ENCODE peak calls at places on chromosomes 4 and X, in five cellular contexts. X is heart right ventricle, I is left lung, B is transverse colon, A is endodermal cell. G is an unnamed sample. For H3K4me1, the result is how much of the 10 kb centered on the place peaks cover.

GRCh38 chr4:75671802-75672421 is 1.3 kb downstream of the G3BP2 start:
- DNase-seq in X (no peak), I (no peak), B (no peak), A (no peak), G (no peak)

GRCh38 chrX:12441376-12442128 is 303.3 kb downstream of the FRMPD4 start:
- DNase-seq in X (no peak), I (no peak), B (no peak), A (no peak), G (no peak)

GRCh38 chrX:29911673-29912072 is 303.7 kb upstream of the MAGEB2 start:
- DNase-seq in X (no peak), I (no peak), B (no peak), A (no peak), G (no peak)

GRCh38 chr4:52019941-52020657 is at the start of gene LRRC66:
- DNase-seq in X (no peak), I (no peak), B (peak), A (no peak), G (no peak)

GRCh38 chr4:73187325-73187724 is 71.3 kb downstream of the ANKRD17 start:
- DNase-seq in X (no peak), I (no peak), B (no peak), A (no peak), G (no peak)

GRCh38 chr4:180350866-180351350 is 1892.3 kb upstream of the TENM3 start:
- DNase-seq in X (no peak), I (no peak), B (no peak), A (no peak), G (no peak)

GRCh38 chr4:98745372-98745771 is 87.0 kb upstream of the TSPAN5 start:
- DNase-seq in X (no peak), I (no peak), B (peak), A (no peak), G (no peak)

GRCh38 chrX:13760428-13760827 is 25.9 kb downstream of the OFD1 start:
- DNase-seq in X (no peak), I (no peak), B (no peak), A (no peak), G (no peak)

GRCh38 chrX:78375894-78376293 is 48.5 kb upstream of the CYSLTR1 start:
- DNase-seq in X (no peak), I (no peak), B (no peak), A (no peak), G (no peak)

GRCh38 chrX:149040873-149041535 is 464.1 kb downstream of the IDS start:
- DNase-seq in X (no peak), I (no peak), B (no peak), A (no peak), G (no peak)

GRCh38 chr4:82044141-82044993 is 329.4 kb downstream of the HNRNPD start:
- DNase-seq in X (peak), I (peak), B (peak), A (peak), G (peak)

GRCh38 chrX:85309717-85310116 is 65.9 kb downstream of the ZNF711 start:
- DNase-seq in X (no peak), I (no peak), B (no peak), A (peak), G (no peak)

GRCh38 chrX:116413273-116413672 is 23.1 kb upstream of the SLC6A14 start:
- DNase-seq in X (no peak), I (no peak), B (no peak), A (no peak), G (no peak)

DNA sequence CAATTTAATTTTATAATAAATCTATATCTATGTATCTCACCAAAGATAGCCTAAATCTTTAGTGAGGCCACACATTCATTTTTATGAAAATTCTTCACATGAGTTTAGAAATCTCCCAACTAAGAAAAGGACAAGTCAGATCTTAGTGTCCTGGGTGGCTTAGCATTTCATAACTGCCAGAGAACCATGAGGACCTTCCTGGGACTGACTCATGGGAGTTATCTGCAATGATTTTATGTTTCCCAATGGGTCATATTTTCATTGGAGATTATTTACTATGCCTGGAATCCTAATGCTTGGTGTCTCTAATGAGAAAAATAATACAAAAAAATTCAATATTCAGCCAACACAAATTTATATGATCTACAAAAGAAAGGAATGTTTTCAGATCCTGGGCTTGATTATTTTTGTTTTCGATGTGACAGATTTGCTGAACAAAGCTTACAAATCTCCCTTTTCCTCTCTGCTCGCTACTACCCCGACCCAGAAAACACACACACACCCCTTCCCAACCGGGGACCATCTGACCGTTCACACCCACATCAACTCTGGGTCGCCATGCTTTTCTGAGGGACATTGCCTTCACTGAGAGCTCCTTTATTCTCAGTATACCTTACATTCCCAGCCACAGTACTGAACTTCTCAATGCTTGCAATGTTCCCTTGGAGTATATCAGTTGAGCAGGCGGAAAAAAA is 40.2 kb downstream of the SORBS2 start:
- DNase-seq in X (no peak), I (no peak), B (no peak), A (no peak), G (no peak)
- H3K4me1 ChIP-seq in X (under half), I (under half), B (under half), A (under half), G (under half)

GRCh38 chr4:2799971-2800690 is 7.2 kb downstream of the SH3BP2 start:
- DNase-seq in X (peak), I (peak), B (peak), A (no peak), G (peak)
- H3K4me3 ChIP-seq in X (peak), I (peak), B (no peak), A (no peak), G (peak)

DNA sequence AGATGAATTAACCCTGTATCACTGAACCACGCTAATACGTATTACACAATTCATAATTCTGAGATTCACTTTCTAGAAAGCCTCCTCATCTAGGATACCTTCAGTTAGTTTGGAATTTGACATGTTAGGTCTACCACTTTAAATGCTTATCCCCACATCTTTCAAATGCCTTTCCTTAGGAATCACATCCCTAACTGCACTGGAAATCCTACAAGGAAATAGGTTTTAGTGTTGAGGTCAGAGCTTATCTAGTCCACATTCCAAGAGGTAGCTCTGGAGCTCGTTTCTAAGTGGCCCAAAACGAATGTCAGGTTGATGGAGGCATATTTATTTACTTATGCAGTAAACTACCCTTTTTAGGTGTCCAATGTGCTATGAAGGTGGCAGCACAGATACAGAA is 18.0 kb downstream of the PDHA1 start:
- DNase-seq in X (no peak), I (no peak), B (no peak), A (no peak), G (no peak)
- H3K4me1 ChIP-seq in X (under half), I (under half), B (under half), A (under half), G (under half)

DNA sequence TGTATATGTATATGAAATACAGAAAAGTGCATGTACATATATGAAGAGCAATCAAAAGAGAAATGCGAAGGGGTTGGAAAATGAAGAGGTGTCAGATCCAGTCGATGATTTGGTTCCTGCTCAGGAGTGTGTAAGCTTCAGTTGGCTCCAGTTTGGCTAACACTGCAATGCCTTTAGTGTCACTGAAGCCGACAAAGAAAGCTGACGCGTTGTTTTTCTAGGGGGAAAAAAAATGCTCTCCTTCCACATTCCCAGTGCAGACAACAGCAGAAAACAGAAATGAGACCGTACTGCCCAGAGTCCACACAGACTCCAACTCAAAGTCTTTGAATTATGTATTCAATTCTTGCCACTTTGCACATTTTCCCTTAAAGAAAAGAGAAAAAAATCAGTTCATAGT is 154.3 kb downstream of the NHS start:
- DNase-seq in X (no peak), I (no peak), B (no peak), A (no peak), G (no peak)
- H3K4me3 ChIP-seq in X (no peak), I (no peak), B (no peak), A (no peak), G (no peak)

GRCh38 chrX:64867217-64867616 is 109.0 kb downstream of the ZC4H2 start:
- DNase-seq in X (no peak), I (no peak), B (no peak), A (no peak), G (no peak)
- H3K4me1 ChIP-seq in X (under half), I (under half), B (under half), A (under half), G (under half)

DNA sequence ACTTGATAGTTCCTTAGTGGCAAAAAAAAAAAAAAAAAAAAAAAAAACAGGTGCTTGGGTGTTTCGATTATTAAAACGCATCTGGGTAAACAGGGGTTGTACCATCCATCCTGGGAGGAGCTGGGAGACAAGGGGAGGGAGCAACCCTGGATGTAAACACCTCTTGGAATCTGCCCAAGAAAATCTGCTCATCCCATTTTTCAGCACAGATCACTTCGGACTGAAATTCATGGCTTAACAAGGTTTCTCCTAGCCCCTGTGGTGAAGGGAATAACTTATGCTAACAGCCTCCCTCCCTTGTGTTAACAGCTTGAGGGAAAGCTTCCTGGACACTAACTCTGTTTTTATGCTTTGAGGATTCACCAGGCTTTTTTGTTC is 1.7 kb downstream of the BMP3 start:
- DNase-seq in X (no peak), I (no peak), B (no peak), A (peak), G (no peak)
- H3K4me3 ChIP-seq in X (no peak), I (peak), B (peak), A (peak), G (no peak)

GRCh38 chr4:113584407-113585150 is 177.0 kb downstream of the CAMK2D start:
- DNase-seq in X (no peak), I (no peak), B (no peak), A (peak), G (no peak)

GRCh38 chr4:113586072-113586471 is 175.5 kb downstream of the CAMK2D start:
- DNase-seq in X (no peak), I (no peak), B (no peak), A (no peak), G (no peak)

GRCh38 chr4:113587156-113587555 is 174.4 kb downstream of the CAMK2D start:
- DNase-seq in X (no peak), I (no peak), B (no peak), A (no peak), G (no peak)

GRCh38 chr4:113588895-113589668 is 172.5 kb downstream of the CAMK2D start:
- DNase-seq in X (no peak), I (no peak), B (no peak), A (no peak), G (no peak)

DNA sequence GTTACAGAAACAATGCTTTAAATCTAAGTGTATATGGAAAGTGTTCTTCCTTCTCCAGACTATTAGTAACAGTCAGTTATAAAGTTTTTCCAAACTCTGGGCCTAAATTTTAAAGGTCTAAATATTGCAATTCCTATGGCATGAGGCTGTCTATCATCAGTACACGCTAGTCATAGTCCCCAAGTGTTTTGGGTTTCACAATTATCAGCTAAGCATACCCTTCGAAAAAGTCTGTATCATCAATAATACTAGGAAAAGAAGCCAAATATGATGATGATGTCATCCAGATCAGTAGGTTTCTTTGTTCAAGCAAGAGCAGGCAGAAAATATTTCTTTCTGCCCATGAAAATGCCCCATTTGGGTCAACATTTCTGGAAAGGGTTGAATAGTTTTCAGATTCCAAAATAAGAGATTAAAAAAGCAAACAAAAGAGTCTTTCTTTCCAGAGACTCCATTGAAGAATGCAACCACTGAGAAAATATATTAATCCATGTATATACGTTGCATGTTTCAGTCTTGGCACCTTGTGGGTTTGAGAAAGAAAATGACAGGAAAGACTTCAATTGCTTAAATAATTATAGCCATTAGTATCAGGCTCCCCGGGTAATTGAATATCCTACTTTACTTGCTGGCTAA is 173.8 kb downstream of the CAMK2D start:
- DNase-seq in X (no peak), I (no peak), B (no peak), A (no peak), G (no peak)
- H3K4me1 ChIP-seq in X (half or more), I (under half), B (under half), A (under half), G (under half)

DNA sequence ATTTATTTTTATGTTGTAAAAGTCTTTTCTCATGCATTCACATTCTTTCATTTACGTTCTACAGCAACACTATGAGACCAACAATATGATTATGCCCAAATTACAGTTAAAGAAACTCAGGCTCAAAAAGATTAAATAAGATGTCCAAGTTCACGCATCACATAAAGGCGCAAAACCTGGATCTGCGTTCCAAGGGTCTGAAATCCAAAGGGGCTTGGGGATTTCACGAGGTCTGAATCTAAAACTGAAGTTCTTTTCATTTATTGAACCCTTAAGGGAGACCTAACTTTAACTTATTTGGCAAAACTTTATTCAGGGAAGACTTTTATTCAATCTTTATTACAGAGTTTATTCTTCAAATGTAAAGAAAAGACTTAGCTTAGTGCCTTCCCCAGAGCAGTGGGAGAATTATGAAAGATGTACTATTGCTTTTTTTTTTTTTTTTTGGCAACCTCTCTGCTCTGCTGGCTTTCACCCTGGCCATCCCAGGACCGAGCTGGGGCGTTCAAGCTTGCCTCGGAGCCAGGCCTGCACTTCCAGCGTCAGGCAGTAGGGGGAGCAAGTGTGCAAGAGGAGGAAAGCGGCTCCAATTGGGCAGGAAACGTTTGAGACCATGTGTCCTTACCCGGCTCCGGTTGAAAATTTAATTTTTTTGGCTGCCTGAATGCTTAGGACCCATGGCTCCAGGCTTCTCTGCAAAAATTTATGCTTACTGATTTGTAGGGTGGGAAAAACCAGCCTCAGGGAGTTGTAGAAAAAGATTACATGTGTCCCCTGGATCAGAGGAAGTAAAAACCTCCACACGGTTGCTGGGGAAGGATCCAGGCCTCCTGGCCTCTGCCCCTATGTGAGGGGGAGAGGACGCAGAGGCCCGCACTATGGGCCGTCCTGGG is 344.3 kb upstream of the KLF3 start:
- DNase-seq in X (peak), I (peak), B (peak), A (peak), G (peak)
- H3K4me3 ChIP-seq in X (peak), I (peak), B (peak), A (no peak), G (no peak)

DNA sequence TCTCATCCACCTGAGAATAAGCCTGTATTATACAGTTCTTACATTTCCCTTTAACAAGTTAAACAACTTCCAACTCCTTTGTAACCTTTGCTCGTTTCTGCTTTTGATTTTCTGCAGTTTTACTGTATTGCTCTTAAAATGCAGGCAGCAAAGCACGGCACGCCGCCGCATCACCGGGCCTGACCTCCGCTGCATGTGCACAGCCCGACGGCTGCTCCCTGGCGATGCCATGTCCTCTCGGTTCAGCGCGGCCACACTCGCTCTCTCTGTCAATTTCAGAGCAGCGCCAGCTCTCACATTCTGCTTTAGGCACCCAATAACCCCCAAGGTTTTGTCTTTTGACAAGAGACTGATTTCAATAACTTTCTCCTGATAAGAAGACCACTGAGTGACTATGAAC is 60.3 kb downstream of the DCTD start:
- DNase-seq in X (no peak), I (no peak), B (no peak), A (no peak), G (no peak)
- H3K4me1 ChIP-seq in X (under half), I (under half), B (under half), A (under half), G (under half)

GRCh38 chr4:184856277-184856609 is 30.5 kb upstream of the ACSL1 start:
- DNase-seq in X (no peak), I (no peak), B (no peak), A (no peak), G (no peak)

GRCh38 chr4:184853385-184853784 is 27.6 kb upstream of the ACSL1 start:
- DNase-seq in X (no peak), I (no peak), B (no peak), A (no peak), G (no peak)

GRCh38 chr4:184857446-184858121 is 31.8 kb upstream of the ACSL1 start:
- DNase-seq in X (no peak), I (no peak), B (no peak), A (no peak), G (no peak)

GRCh38 chr4:184851200-184851541 is 25.4 kb upstream of the ACSL1 start:
- DNase-seq in X (no peak), I (no peak), B (peak), A (no peak), G (no peak)

GRCh38 chr4:184854673-184855072 is 28.9 kb upstream of the ACSL1 start:
- DNase-seq in X (no peak), I (no peak), B (peak), A (no peak), G (no peak)
- H3K4me3 ChIP-seq in X (no peak), I (peak), B (no peak), A (no peak), G (no peak)

G was measured in RWPE2.